ENCODE peak calls at places on chromosomes 16 and 17, in ten cellular contexts. One of them, this sample, is unnamed.

GRCh38 chr16:51306116-51306515 is 155.0 kb upstream of the SALL1 start:
- DNase-seq in neural crest cell: no peak
- DNase-seq in PC-9: no peak
- DNase-seq in CD4-positive, alpha-beta T cell: no peak
- DNase-seq in NCI-H1092: no peak
- DNase-seq in mucosa of descending colon: no peak
- DNase-seq in retina: no peak
- DNase-seq in H4: no peak
- DNase-seq in renal cortical epithelial cell: no peak
- DNase-seq in aorta: no peak
- DNase-seq in this sample: no peak

GRCh38 chr17:65514082-65514481 is 47.4 kb downstream of the AXIN2 start:
- DNase-seq in neural crest cell: no peak
- DNase-seq in PC-9: no peak
- DNase-seq in CD4-positive, alpha-beta T cell: no peak
- DNase-seq in NCI-H1092: no peak
- DNase-seq in mucosa of descending colon: no peak
- DNase-seq in retina: no peak
- DNase-seq in H4: peak; percentile 60
- DNase-seq in renal cortical epithelial cell: no peak
- DNase-seq in aorta: no peak
- DNase-seq in this sample: no peak

GRCh38 chr17:69857412-69857835 is 217.6 kb upstream of the KCNJ16 start:
- DNase-seq in neural crest cell: no peak
- DNase-seq in PC-9: no peak
- DNase-seq in CD4-positive, alpha-beta T cell: no peak
- DNase-seq in NCI-H1092: no peak
- DNase-seq in mucosa of descending colon: no peak
- DNase-seq in retina: no peak
- DNase-seq in H4: peak; percentile 95
- DNase-seq in renal cortical epithelial cell: peak; percentile 41
- DNase-seq in aorta: no peak
- DNase-seq in this sample: no peak

GRCh38 chr16:86664518-86665318 is 86.4 kb downstream of the FOXL1 start:
- DNase-seq in neural crest cell: no peak
- DNase-seq in PC-9: peak; percentile 2
- DNase-seq in CD4-positive, alpha-beta T cell: no peak
- DNase-seq in NCI-H1092: no peak
- DNase-seq in mucosa of descending colon: peak; percentile 46
- DNase-seq in retina: no peak
- DNase-seq in H4: peak; percentile 98
- DNase-seq in renal cortical epithelial cell: peak; percentile 98
- DNase-seq in aorta: peak; percentile 64
- DNase-seq in this sample: peak; percentile 49

GRCh38 chr17:47632991-47633390 is 16.7 kb upstream of the KPNB1 start:
- DNase-seq in neural crest cell: no peak
- DNase-seq in PC-9: no peak
- DNase-seq in CD4-positive, alpha-beta T cell: no peak
- DNase-seq in NCI-H1092: no peak
- DNase-seq in mucosa of descending colon: no peak
- DNase-seq in retina: no peak
- DNase-seq in H4: no peak
- DNase-seq in renal cortical epithelial cell: no peak
- DNase-seq in aorta: no peak
- DNase-seq in this sample: no peak

GRCh38 chr16:54409982-54410381 is 123.4 kb upstream of the IRX3 start:
- DNase-seq in neural crest cell: no peak
- DNase-seq in PC-9: no peak
- DNase-seq in CD4-positive, alpha-beta T cell: no peak
- DNase-seq in NCI-H1092: no peak
- DNase-seq in mucosa of descending colon: no peak
- DNase-seq in retina: no peak
- DNase-seq in H4: no peak
- DNase-seq in renal cortical epithelial cell: no peak
- DNase-seq in aorta: no peak
- DNase-seq in this sample: no peak

GRCh38 chr17:48834973-48835372 is 4.1 kb downstream of the CALCOCO2 start:
- DNase-seq in neural crest cell: no peak
- DNase-seq in PC-9: no peak
- DNase-seq in CD4-positive, alpha-beta T cell: no peak
- DNase-seq in NCI-H1092: no peak
- DNase-seq in mucosa of descending colon: no peak
- DNase-seq in retina: no peak
- DNase-seq in H4: no peak
- DNase-seq in renal cortical epithelial cell: no peak
- DNase-seq in aorta: no peak
- DNase-seq in this sample: no peak

GRCh38 chr16:23865853-23866252 is 30.1 kb downstream of the PRKCB start:
- DNase-seq in neural crest cell: no peak
- DNase-seq in PC-9: no peak
- DNase-seq in CD4-positive, alpha-beta T cell: no peak
- DNase-seq in NCI-H1092: no peak
- DNase-seq in mucosa of descending colon: no peak
- DNase-seq in retina: no peak
- DNase-seq in H4: no peak
- DNase-seq in renal cortical epithelial cell: no peak
- DNase-seq in aorta: no peak
- DNase-seq in this sample: no peak

GRCh38 chr17:37847811-37848331 is 76.3 kb upstream of the TBC1D3K start:
- DNase-seq in neural crest cell: no peak
- DNase-seq in PC-9: no peak
- DNase-seq in CD4-positive, alpha-beta T cell: no peak
- DNase-seq in NCI-H1092: no peak
- DNase-seq in mucosa of descending colon: no peak
- DNase-seq in retina: no peak
- DNase-seq in H4: no peak
- DNase-seq in renal cortical epithelial cell: no peak
- DNase-seq in aorta: no peak
- DNase-seq in this sample: no peak

GRCh38 chr17:5097101-5097834 is 14.4 kb downstream of the ZNF232 start:
- DNase-seq in neural crest cell: peak; percentile 68
- DNase-seq in PC-9: no peak
- DNase-seq in CD4-positive, alpha-beta T cell: peak; percentile 61
- DNase-seq in NCI-H1092: peak; percentile 59
- DNase-seq in mucosa of descending colon: peak; percentile 39
- DNase-seq in retina: peak; percentile 95
- DNase-seq in H4: no peak
- DNase-seq in renal cortical epithelial cell: no peak
- DNase-seq in aorta: peak; percentile 60
- DNase-seq in this sample: no peak

GRCh38 chr16:8590161-8590688 is at the start of gene TMEM114:
- DNase-seq in neural crest cell: no peak
- DNase-seq in PC-9: no peak
- DNase-seq in CD4-positive, alpha-beta T cell: no peak
- DNase-seq in NCI-H1092: no peak
- DNase-seq in mucosa of descending colon: no peak
- DNase-seq in retina: peak; percentile 56
- DNase-seq in H4: no peak
- DNase-seq in renal cortical epithelial cell: no peak
- DNase-seq in aorta: no peak
- DNase-seq in this sample: no peak

GRCh38 chr16:46974352-46974751 is 878 bp upstream of the DNAJA2 start:
- DNase-seq in neural crest cell: no peak
- DNase-seq in PC-9: no peak
- DNase-seq in CD4-positive, alpha-beta T cell: no peak
- DNase-seq in NCI-H1092: no peak
- DNase-seq in mucosa of descending colon: peak; percentile 17
- DNase-seq in retina: no peak
- DNase-seq in H4: no peak
- DNase-seq in renal cortical epithelial cell: peak; percentile 21
- DNase-seq in aorta: no peak
- DNase-seq in this sample: no peak

GRCh38 chr17:74956093-74956492 is 16.5 kb downstream of the HID1 start:
- DNase-seq in neural crest cell: no peak
- DNase-seq in PC-9: no peak
- DNase-seq in CD4-positive, alpha-beta T cell: no peak
- DNase-seq in NCI-H1092: no peak
- DNase-seq in mucosa of descending colon: no peak
- DNase-seq in retina: no peak
- DNase-seq in H4: no peak
- DNase-seq in renal cortical epithelial cell: no peak
- DNase-seq in aorta: no peak
- DNase-seq in this sample: no peak

GRCh38 chr16:29314292-29314934 is 92.1 kb downstream of the NPIPB11 start:
- DNase-seq in neural crest cell: no peak
- DNase-seq in PC-9: no peak
- DNase-seq in CD4-positive, alpha-beta T cell: no peak
- DNase-seq in NCI-H1092: no peak
- DNase-seq in mucosa of descending colon: no peak
- DNase-seq in retina: no peak
- DNase-seq in H4: no peak
- DNase-seq in renal cortical epithelial cell: no peak
- DNase-seq in aorta: no peak
- DNase-seq in this sample: no peak

GRCh38 chr16:71672125-71672524 is 46.1 kb downstream of the MARVELD3 start:
- DNase-seq in neural crest cell: no peak
- DNase-seq in PC-9: no peak
- DNase-seq in CD4-positive, alpha-beta T cell: no peak
- DNase-seq in NCI-H1092: no peak
- DNase-seq in mucosa of descending colon: no peak
- DNase-seq in retina: no peak
- DNase-seq in H4: no peak
- DNase-seq in renal cortical epithelial cell: no peak
- DNase-seq in aorta: no peak
- DNase-seq in this sample: no peak

GRCh38 chr17:47800686-47801085 is 20.9 kb downstream of the OSBPL7 start:
- DNase-seq in neural crest cell: no peak
- DNase-seq in PC-9: no peak
- DNase-seq in CD4-positive, alpha-beta T cell: no peak
- DNase-seq in NCI-H1092: no peak
- DNase-seq in mucosa of descending colon: no peak
- DNase-seq in retina: no peak
- DNase-seq in H4: no peak
- DNase-seq in renal cortical epithelial cell: no peak
- DNase-seq in aorta: no peak
- DNase-seq in this sample: no peak

This sample was measured in Caco-2.